ENCODE peak calls at places on chromosomes 5 and 9, in eight cellular contexts. One of them, this sample, is unnamed. For H3K36me3, the result is how much of the 10 kb centered on the place peaks cover.

GRCh38 chr9:129569506-129570449 is 51.1 kb downstream of the C9orf50 start:
- DNase-seq in CD8-positive, alpha-beta memory T cell: no peak
- DNase-seq in aorta: no peak
- DNase-seq in fibroblast of lung: peak
- DNase-seq in HCT116: peak
- DNase-seq in CD4-positive, CD25-positive, alpha-beta regulatory T cell: no peak
- DNase-seq in psoas muscle: no peak
- DNase-seq in GM23248: peak
- DNase-seq in this sample: peak

GRCh38 chr9:87290241-87290700 is 207.4 kb upstream of the DAPK1 start:
- DNase-seq in psoas muscle: no peak
- DNase-seq in CD8-positive, alpha-beta memory T cell: no peak
- DNase-seq in CD4-positive, CD25-positive, alpha-beta regulatory T cell: no peak
- DNase-seq in HCT116: no peak
- DNase-seq in aorta: no peak
- DNase-seq in GM23248: peak
- DNase-seq in fibroblast of lung: no peak
- DNase-seq in this sample: no peak

GRCh38 chr9:74336161-74336560 is 161.0 kb upstream of the RORB start:
- DNase-seq in aorta: no peak
- DNase-seq in psoas muscle: no peak
- DNase-seq in CD8-positive, alpha-beta memory T cell: no peak
- DNase-seq in fibroblast of lung: no peak
- DNase-seq in HCT116: no peak
- DNase-seq in CD4-positive, CD25-positive, alpha-beta regulatory T cell: no peak
- DNase-seq in GM23248: no peak
- DNase-seq in this sample: no peak

GRCh38 chr5:172612771-172613170 is 28.3 kb upstream of the NEURL1B start:
- DNase-seq in CD4-positive, CD25-positive, alpha-beta regulatory T cell: no peak
- DNase-seq in aorta: no peak
- DNase-seq in fibroblast of lung: no peak
- DNase-seq in psoas muscle: no peak
- DNase-seq in CD8-positive, alpha-beta memory T cell: no peak
- DNase-seq in GM23248: no peak
- DNase-seq in HCT116: no peak
- DNase-seq in this sample: no peak

GRCh38 chr5:77306531-77306930 is 96.1 kb downstream of the PDE8B start:
- DNase-seq in CD4-positive, CD25-positive, alpha-beta regulatory T cell: no peak
- DNase-seq in CD8-positive, alpha-beta memory T cell: no peak
- DNase-seq in psoas muscle: no peak
- DNase-seq in fibroblast of lung: no peak
- DNase-seq in HCT116: no peak
- DNase-seq in GM23248: no peak
- DNase-seq in aorta: no peak
- DNase-seq in this sample: no peak

GRCh38 chr9:131567910-131568309 is 22.6 kb downstream of the PRRT1B start:
- DNase-seq in CD8-positive, alpha-beta memory T cell: no peak
- DNase-seq in GM23248: no peak
- DNase-seq in CD4-positive, CD25-positive, alpha-beta regulatory T cell: no peak
- DNase-seq in HCT116: no peak
- DNase-seq in psoas muscle: no peak
- DNase-seq in fibroblast of lung: no peak
- DNase-seq in aorta: no peak
- DNase-seq in this sample: peak

GRCh38 chr5:28408186-28408585 is 1369.8 kb upstream of the CDH9 start:
- DNase-seq in CD4-positive, CD25-positive, alpha-beta regulatory T cell: no peak
- DNase-seq in GM23248: no peak
- DNase-seq in CD8-positive, alpha-beta memory T cell: no peak
- DNase-seq in psoas muscle: no peak
- DNase-seq in aorta: no peak
- DNase-seq in HCT116: no peak
- DNase-seq in fibroblast of lung: no peak
- DNase-seq in this sample: no peak

GRCh38 chr5:147628054-147628895 is 118.4 kb upstream of the DPYSL3 start:
- DNase-seq in HCT116: peak
- DNase-seq in CD4-positive, CD25-positive, alpha-beta regulatory T cell: peak
- DNase-seq in GM23248: peak
- DNase-seq in aorta: no peak
- DNase-seq in CD8-positive, alpha-beta memory T cell: peak
- DNase-seq in psoas muscle: no peak
- DNase-seq in fibroblast of lung: peak
- DNase-seq in this sample: peak

GRCh38 chr9:15612962-15613361 is 60.1 kb downstream of the CCDC171 start:
- DNase-seq in HCT116: no peak
- DNase-seq in aorta: no peak
- DNase-seq in CD4-positive, CD25-positive, alpha-beta regulatory T cell: no peak
- DNase-seq in fibroblast of lung: no peak
- DNase-seq in psoas muscle: no peak
- DNase-seq in GM23248: no peak
- DNase-seq in CD8-positive, alpha-beta memory T cell: no peak
- DNase-seq in this sample: no peak

GRCh38 chr9:106143781-106144180 is 449.4 kb downstream of the TMEM38B start:
- DNase-seq in fibroblast of lung: no peak
- DNase-seq in HCT116: no peak
- DNase-seq in GM23248: no peak
- DNase-seq in CD8-positive, alpha-beta memory T cell: no peak
- DNase-seq in psoas muscle: no peak
- DNase-seq in CD4-positive, CD25-positive, alpha-beta regulatory T cell: no peak
- DNase-seq in aorta: no peak
- DNase-seq in this sample: no peak

GRCh38 chr9:77848897-77849296 is 182.7 kb downstream of the GNAQ start:
- DNase-seq in CD8-positive, alpha-beta memory T cell: no peak
- DNase-seq in HCT116: no peak
- DNase-seq in psoas muscle: peak
- DNase-seq in CD4-positive, CD25-positive, alpha-beta regulatory T cell: no peak
- DNase-seq in fibroblast of lung: peak
- DNase-seq in aorta: peak
- DNase-seq in GM23248: peak
- DNase-seq in this sample: peak

GRCh38 chr5:115801984-115802383 is 14.5 kb downstream of the CDO1 start:
- DNase-seq in CD8-positive, alpha-beta memory T cell: no peak
- DNase-seq in GM23248: no peak
- DNase-seq in psoas muscle: no peak
- DNase-seq in CD4-positive, CD25-positive, alpha-beta regulatory T cell: no peak
- DNase-seq in fibroblast of lung: no peak
- DNase-seq in aorta: no peak
- DNase-seq in HCT116: no peak
- DNase-seq in this sample: no peak

GRCh38 chr5:1007681-1008450 is 736 bp upstream of the NKD2 start:
- DNase-seq in aorta: peak
- DNase-seq in HCT116: no peak
- DNase-seq in CD8-positive, alpha-beta memory T cell: peak
- DNase-seq in GM23248: no peak
- DNase-seq in fibroblast of lung: no peak
- DNase-seq in CD4-positive, CD25-positive, alpha-beta regulatory T cell: no peak
- DNase-seq in psoas muscle: no peak
- DNase-seq in this sample: peak

GRCh38 chr9:109052416-109052815 is 39.1 kb upstream of the CTNNAL1 start:
- DNase-seq in CD8-positive, alpha-beta memory T cell: no peak
- DNase-seq in aorta: no peak
- DNase-seq in CD4-positive, CD25-positive, alpha-beta regulatory T cell: no peak
- DNase-seq in HCT116: no peak
- DNase-seq in fibroblast of lung: no peak
- DNase-seq in GM23248: peak
- DNase-seq in psoas muscle: no peak
- DNase-seq in this sample: no peak

GRCh38 chr9:20087481-20087880 is 298.6 kb upstream of the SLC24A2 start:
- DNase-seq in CD4-positive, CD25-positive, alpha-beta regulatory T cell: no peak
- DNase-seq in fibroblast of lung: peak
- DNase-seq in psoas muscle: no peak
- DNase-seq in aorta: no peak
- DNase-seq in CD8-positive, alpha-beta memory T cell: no peak
- DNase-seq in GM23248: peak
- DNase-seq in HCT116: no peak
- DNase-seq in this sample: no peak

GRCh38 chr5:132586063-132586462 is 29.3 kb downstream of the RAD50 start:
- DNase-seq in aorta: no peak
- DNase-seq in CD4-positive, CD25-positive, alpha-beta regulatory T cell: no peak
- DNase-seq in fibroblast of lung: no peak
- DNase-seq in CD8-positive, alpha-beta memory T cell: no peak
- DNase-seq in psoas muscle: no peak
- DNase-seq in GM23248: no peak
- DNase-seq in HCT116: no peak
- DNase-seq in this sample: no peak

GRCh38 chr5:85049020-85049419 is 664.3 kb upstream of the EDIL3 start:
- DNase-seq in fibroblast of lung: peak
- DNase-seq in psoas muscle: no peak
- DNase-seq in HCT116: peak
- DNase-seq in CD4-positive, CD25-positive, alpha-beta regulatory T cell: no peak
- DNase-seq in aorta: no peak
- DNase-seq in GM23248: no peak
- DNase-seq in CD8-positive, alpha-beta memory T cell: no peak
- DNase-seq in this sample: no peak

GRCh38 chr9:122389799-122390481 is 19.1 kb downstream of the PTGS1 start:
- DNase-seq in aorta: no peak
- DNase-seq in CD4-positive, CD25-positive, alpha-beta regulatory T cell: no peak
- DNase-seq in GM23248: no peak
- DNase-seq in CD8-positive, alpha-beta memory T cell: no peak
- DNase-seq in fibroblast of lung: no peak
- DNase-seq in psoas muscle: no peak
- DNase-seq in HCT116: no peak
- DNase-seq in this sample: no peak

GRCh38 chr5:174323878-174324281 is 278.4 kb downstream of the NSG2 start:
- DNase-seq in psoas muscle: no peak
- DNase-seq in fibroblast of lung: peak
- DNase-seq in CD8-positive, alpha-beta memory T cell: no peak
- DNase-seq in aorta: no peak
- DNase-seq in CD4-positive, CD25-positive, alpha-beta regulatory T cell: peak
- DNase-seq in HCT116: peak
- DNase-seq in GM23248: peak
- DNase-seq in this sample: peak

GRCh38 chr5:43658499-43658898 is 55.5 kb downstream of the NNT start:
- DNase-seq in CD8-positive, alpha-beta memory T cell: no peak
- DNase-seq in aorta: no peak
- DNase-seq in psoas muscle: no peak
- DNase-seq in fibroblast of lung: peak
- DNase-seq in GM23248: peak
- DNase-seq in HCT116: no peak
- DNase-seq in CD4-positive, CD25-positive, alpha-beta regulatory T cell: no peak
- DNase-seq in this sample: peak

GRCh38 chr5:16550316-16550952 is 66.4 kb downstream of the RETREG1 start:
- DNase-seq in aorta: no peak
- DNase-seq in psoas muscle: no peak
- DNase-seq in CD4-positive, CD25-positive, alpha-beta regulatory T cell: peak
- DNase-seq in HCT116: peak
- DNase-seq in GM23248: peak
- DNase-seq in fibroblast of lung: peak
- DNase-seq in CD8-positive, alpha-beta memory T cell: no peak
- DNase-seq in this sample: no peak

GRCh38 chr9:94156549-94157407 is 72.5 kb downstream of the PTPDC1 start:
- DNase-seq in aorta: peak
- DNase-seq in HCT116: no peak
- DNase-seq in fibroblast of lung: peak
- DNase-seq in CD8-positive, alpha-beta memory T cell: no peak
- DNase-seq in psoas muscle: peak
- DNase-seq in CD4-positive, CD25-positive, alpha-beta regulatory T cell: no peak
- DNase-seq in GM23248: peak
- DNase-seq in this sample: peak
- H3K4me3 ChIP-seq in aorta: no peak
- H3K4me3 ChIP-seq in HCT116: no peak
- H3K4me3 ChIP-seq in fibroblast of lung: no peak
- H3K4me3 ChIP-seq in CD8-positive, alpha-beta memory T cell: no peak
- H3K4me3 ChIP-seq in psoas muscle: peak
- H3K4me3 ChIP-seq in CD4-positive, CD25-positive, alpha-beta regulatory T cell: no peak
- H3K4me3 ChIP-seq in GM23248: no peak
- H3K4me3 ChIP-seq in this sample: no peak

DNA sequence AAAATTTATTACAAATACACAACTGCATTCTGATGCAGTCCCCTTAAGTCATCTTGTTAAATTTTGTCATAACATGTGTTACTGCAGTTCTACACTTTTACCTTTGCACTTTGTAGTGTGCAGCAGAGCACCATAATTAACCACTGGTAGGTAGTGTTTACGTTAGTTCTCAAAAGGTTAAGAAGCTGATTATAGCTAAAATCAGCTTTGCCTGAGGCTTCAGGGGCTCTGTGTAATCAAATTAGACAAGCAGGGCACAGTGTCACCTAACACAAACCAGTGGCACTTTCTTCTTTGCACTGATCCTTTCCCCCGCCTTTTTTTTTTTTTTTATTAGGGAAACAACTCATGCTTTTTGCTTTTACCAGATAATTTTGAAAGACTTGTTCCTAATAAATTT is 26.1 kb downstream of the POU5F2 start:
- DNase-seq in CD4-positive, CD25-positive, alpha-beta regulatory T cell: no peak
- DNase-seq in GM23248: no peak
- DNase-seq in aorta: no peak
- DNase-seq in psoas muscle: no peak
- DNase-seq in CD8-positive, alpha-beta memory T cell: no peak
- DNase-seq in fibroblast of lung: no peak
- DNase-seq in HCT116: no peak
- DNase-seq in this sample: no peak
- H3K36me3 ChIP-seq in CD4-positive, CD25-positive, alpha-beta regulatory T cell: under half
- H3K36me3 ChIP-seq in GM23248: under half
- H3K36me3 ChIP-seq in aorta: under half
- H3K36me3 ChIP-seq in psoas muscle: under half
- H3K36me3 ChIP-seq in CD8-positive, alpha-beta memory T cell: under half
- H3K36me3 ChIP-seq in fibroblast of lung: under half
- H3K36me3 ChIP-seq in HCT116: under half
- H3K36me3 ChIP-seq in this sample: under half

GRCh38 chr5:151520294-151520693 is 70.8 kb downstream of the FAT2 start:
- DNase-seq in psoas muscle: no peak
- DNase-seq in aorta: no peak
- DNase-seq in fibroblast of lung: no peak
- DNase-seq in HCT116: no peak
- DNase-seq in CD4-positive, CD25-positive, alpha-beta regulatory T cell: peak
- DNase-seq in GM23248: no peak
- DNase-seq in CD8-positive, alpha-beta memory T cell: no peak
- DNase-seq in this sample: no peak
- H3K27ac ChIP-seq in psoas muscle: no peak
- H3K27ac ChIP-seq in aorta: no peak
- H3K27ac ChIP-seq in fibroblast of lung: no peak
- H3K27ac ChIP-seq in HCT116: no peak
- H3K27ac ChIP-seq in CD4-positive, CD25-positive, alpha-beta regulatory T cell: no peak
- H3K27ac ChIP-seq in GM23248: no peak
- H3K27ac ChIP-seq in CD8-positive, alpha-beta memory T cell: no peak
- H3K27ac ChIP-seq in this sample: no peak

DNA sequence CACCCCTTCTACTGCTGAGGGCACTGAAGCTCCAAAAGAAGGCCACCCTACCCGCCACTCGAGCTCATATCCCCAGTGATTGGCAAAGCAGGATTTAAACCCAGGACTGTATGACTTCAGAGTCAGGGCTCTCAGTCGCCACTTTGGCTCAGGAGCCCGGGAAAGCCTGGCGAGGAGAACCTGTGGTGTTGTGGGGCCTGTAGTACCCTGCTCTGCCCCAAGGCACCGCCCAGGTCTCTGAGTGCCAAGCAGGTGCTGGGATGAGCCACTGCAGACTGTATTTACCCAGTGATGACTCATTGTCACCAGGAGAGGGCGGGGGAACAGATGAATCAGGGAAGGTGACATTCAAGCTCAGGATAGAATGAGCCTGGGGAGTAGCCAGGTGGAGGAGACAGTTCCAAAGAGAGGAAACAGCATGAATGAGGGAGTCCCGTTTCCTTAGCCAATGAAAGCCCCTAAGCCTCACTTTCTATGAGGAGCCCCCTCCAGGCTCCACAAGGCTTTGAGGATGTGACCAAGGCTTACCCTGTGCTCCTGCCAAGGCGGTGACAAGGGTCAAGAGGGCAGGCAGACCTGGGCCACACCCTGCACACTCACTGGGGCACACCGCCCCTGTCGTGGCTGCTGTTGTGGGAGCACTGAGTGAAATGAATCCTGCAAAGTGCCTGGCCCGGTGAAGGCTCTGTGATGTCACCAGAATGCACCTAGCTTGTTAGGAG is 17.8 kb upstream of the DPM2 start:
- DNase-seq in CD4-positive, CD25-positive, alpha-beta regulatory T cell: peak
- DNase-seq in fibroblast of lung: no peak
- DNase-seq in CD8-positive, alpha-beta memory T cell: peak
- DNase-seq in psoas muscle: peak
- DNase-seq in GM23248: peak
- DNase-seq in HCT116: peak
- DNase-seq in aorta: no peak
- DNase-seq in this sample: no peak
- H3K4me3 ChIP-seq in CD4-positive, CD25-positive, alpha-beta regulatory T cell: peak
- H3K4me3 ChIP-seq in fibroblast of lung: no peak
- H3K4me3 ChIP-seq in CD8-positive, alpha-beta memory T cell: peak
- H3K4me3 ChIP-seq in psoas muscle: peak
- H3K4me3 ChIP-seq in GM23248: no peak
- H3K4me3 ChIP-seq in HCT116: peak
- H3K4me3 ChIP-seq in aorta: no peak
- H3K4me3 ChIP-seq in this sample: no peak